ENCODE peak calls at places on chromosomes 1 and 21, in six cellular contexts. J is PC-9, U is WTC11, C is RWPE1, Q is NCI-H1436, V is DMS153. X is an unnamed sample.
A peak's percentile ranks its signal among the peaks of the same experiment; 100 is the strongest.

GRCh38 chr1:212920895-212921294 is 29.4 kb upstream of the VASH2 start:
- DNase-seq in J (no peak), U (peak; percentile 20), C (no peak), Q (no peak), V (no peak), X (no peak)

GRCh38 chr1:156104065-156104810 is 10.3 kb upstream of the LMNA start:
- DNase-seq in J (peak; percentile 70), U (peak; percentile 44), C (peak; percentile 94), Q (peak; percentile 64), V (peak; percentile 93), X (peak; percentile 54)

GRCh38 chr1:62481681-62482080 is 44.8 kb downstream of the USP1 start:
- DNase-seq in J (no peak), U (no peak), C (no peak), Q (no peak), V (no peak), X (no peak)

GRCh38 chr21:44872266-44872567 is 1.3 kb downstream of the PTTG1IP start:
- DNase-seq in J (peak; percentile 48), U (no peak), C (no peak), Q (no peak), V (no peak), X (no peak)

GRCh38 chr1:178091986-178092745 is 1.7 kb upstream of the RASAL2 start:
- DNase-seq in J (peak; percentile 76), U (no peak), C (no peak), Q (no peak), V (no peak), X (peak; percentile 30)

GRCh38 chr21:46667191-46667734 is 31.8 kb downstream of the PRMT2 start:
- DNase-seq in J (peak; percentile 42), U (peak; percentile 55), C (peak; percentile 34), Q (peak; percentile 12), V (peak; percentile 0), X (no peak)

GRCh38 chr1:153677718-153678518 is 570 bp upstream of the NPR1 start:
- DNase-seq in J (no peak), U (peak; percentile 78), C (peak; percentile 60), Q (peak; percentile 41), V (peak; percentile 23), X (peak; percentile 61)

GRCh38 chr1:236016782-236017400 is 48.0 kb downstream of the NID1 start:
- DNase-seq in J (peak; percentile 77), U (no peak), C (peak; percentile 91), Q (no peak), V (no peak), X (no peak)

GRCh38 chr1:84621553-84621952 is 47.3 kb upstream of the CTBS start:
- DNase-seq in J (no peak), U (no peak), C (no peak), Q (no peak), V (no peak), X (no peak)

GRCh38 chr1:40735234-40735633 is 43.7 kb downstream of the NFYC start:
- DNase-seq in J (no peak), U (no peak), C (no peak), Q (no peak), V (no peak), X (no peak)

GRCh38 chr1:79304131-79304530 is 297.6 kb upstream of the ADGRL4 start:
- DNase-seq in J (no peak), U (no peak), C (no peak), Q (no peak), V (no peak), X (no peak)

GRCh38 chr21:22711636-22712035 is 1713.4 kb downstream of the NCAM2 start:
- DNase-seq in J (no peak), U (no peak), C (no peak), Q (no peak), V (no peak), X (no peak)

GRCh38 chr21:46111857-46112730 is 14.2 kb downstream of the COL6A2 start:
- DNase-seq in J (no peak), U (no peak), C (no peak), Q (no peak), V (no peak), X (no peak)

GRCh38 chr1:229347528-229347927 is 4.7 kb upstream of the CCSAP start:
- DNase-seq in J (no peak), U (no peak), C (no peak), Q (no peak), V (no peak), X (no peak)

GRCh38 chr1:93437976-93438605 is 9.8 kb upstream of the FNBP1L start:
- DNase-seq in J (peak; percentile 70), U (no peak), C (peak; percentile 62), Q (peak; percentile 51), V (peak; percentile 3), X (peak; percentile 88)

GRCh38 chr1:44237721-44238457 is 24.6 kb downstream of the DMAP1 start:
- DNase-seq in J (no peak), U (peak; percentile 89), C (peak; percentile 13), Q (no peak), V (peak; percentile 76), X (peak; percentile 36)

GRCh38 chr1:71638081-71638766 is 557.4 kb upstream of the ZRANB2 start:
- DNase-seq in J (no peak), U (no peak), C (no peak), Q (no peak), V (no peak), X (no peak)

GRCh38 chr1:223531742-223532341 is 133.7 kb downstream of the CAPN8 start:
- DNase-seq in J (peak; percentile 46), U (peak; percentile 86), C (peak; percentile 45), Q (peak; percentile 77), V (peak; percentile 16), X (peak; percentile 60)

GRCh38 chr1:16618719-16619118 is 5.4 kb upstream of the NBPF1 start:
- DNase-seq in J (no peak), U (peak; percentile 78), C (no peak), Q (no peak), V (no peak), X (no peak)

GRCh38 chr1:93283496-93283895 is 62.2 kb upstream of the DR1 start:
- DNase-seq in J (peak; percentile 18), U (no peak), C (no peak), Q (no peak), V (no peak), X (no peak)

GRCh38 chr1:31101147-31101502 is 35.6 kb upstream of the PUM1 start:
- DNase-seq in J (no peak), U (no peak), C (peak; percentile 20), Q (no peak), V (peak; percentile 63), X (no peak)

GRCh38 chr1:185811062-185811709 is 77.0 kb downstream of the HMCN1 start:
- DNase-seq in J (no peak), U (no peak), C (no peak), Q (no peak), V (no peak), X (no peak)

GRCh38 chr1:43545686-43546387 is 15.2 kb downstream of the PTPRF start:
- DNase-seq in J (no peak), U (peak; percentile 98), C (peak; percentile 81), Q (peak; percentile 76), V (peak; percentile 96), X (peak; percentile 84)

X was measured in trophoblast cell.